ENCODE peak calls at places on chromosomes 3 and 15, in seven cellular contexts. One of them, this sample, is unnamed.

GRCh38 chr3:156978471-156978961 is 152.4 kb downstream of the LEKR1 start:
- DNase-seq in GM13977: peak; percentile 38
- DNase-seq in HTR-8/SVneo: no peak
- DNase-seq in cardiac fibroblast: no peak
- DNase-seq in MV-4-11: peak; percentile 85
- DNase-seq in hepatic stellate cell: no peak
- DNase-seq in GM06990: peak; percentile 78
- DNase-seq in this sample: peak; percentile 22

GRCh38 chr3:2856062-2856792 is 253.9 kb downstream of the IL5RA start:
- DNase-seq in GM06990: no peak
- DNase-seq in GM13977: no peak
- DNase-seq in MV-4-11: no peak
- DNase-seq in hepatic stellate cell: no peak
- DNase-seq in cardiac fibroblast: no peak
- DNase-seq in HTR-8/SVneo: no peak
- DNase-seq in this sample: no peak

GRCh38 chr3:157119369-157119951 is 40.5 kb downstream of the CCNL1 start:
- DNase-seq in MV-4-11: peak; percentile 94
- DNase-seq in hepatic stellate cell: no peak
- DNase-seq in HTR-8/SVneo: no peak
- DNase-seq in GM13977: no peak
- DNase-seq in cardiac fibroblast: no peak
- DNase-seq in GM06990: no peak
- DNase-seq in this sample: no peak

GRCh38 chr3:193963808-193964516 is 172.0 kb upstream of the HES1 start:
- DNase-seq in HTR-8/SVneo: no peak
- DNase-seq in hepatic stellate cell: no peak
- DNase-seq in GM13977: peak; percentile 70
- DNase-seq in cardiac fibroblast: no peak
- DNase-seq in MV-4-11: no peak
- DNase-seq in GM06990: peak; percentile 48
- DNase-seq in this sample: peak; percentile 9

GRCh38 chr3:127461286-127461685 is 129.2 kb downstream of the TPRA1 start:
- DNase-seq in HTR-8/SVneo: no peak
- DNase-seq in MV-4-11: no peak
- DNase-seq in cardiac fibroblast: no peak
- DNase-seq in GM06990: no peak
- DNase-seq in hepatic stellate cell: no peak
- DNase-seq in GM13977: no peak
- DNase-seq in this sample: no peak

GRCh38 chr15:62835351-62835750 is 207.2 kb upstream of the TPM1 start:
- DNase-seq in GM06990: no peak
- DNase-seq in MV-4-11: peak; percentile 10
- DNase-seq in HTR-8/SVneo: no peak
- DNase-seq in hepatic stellate cell: no peak
- DNase-seq in GM13977: no peak
- DNase-seq in cardiac fibroblast: peak; percentile 44
- DNase-seq in this sample: no peak

GRCh38 chr15:83380682-83381081 is 66.5 kb upstream of the SH3GL3 start:
- DNase-seq in GM13977: peak; percentile 85
- DNase-seq in HTR-8/SVneo: peak; percentile 81
- DNase-seq in GM06990: peak; percentile 31
- DNase-seq in cardiac fibroblast: peak; percentile 46
- DNase-seq in MV-4-11: peak; percentile 66
- DNase-seq in hepatic stellate cell: peak; percentile 50
- DNase-seq in this sample: peak; percentile 35

GRCh38 chr3:63508305-63508704 is 144.2 kb upstream of the SNTN start:
- DNase-seq in hepatic stellate cell: no peak
- DNase-seq in GM13977: no peak
- DNase-seq in cardiac fibroblast: peak; percentile 1
- DNase-seq in MV-4-11: no peak
- DNase-seq in GM06990: no peak
- DNase-seq in HTR-8/SVneo: no peak
- DNase-seq in this sample: no peak

GRCh38 chr3:112093180-112093522 is 7.0 kb downstream of the C3orf52 start:
- DNase-seq in GM13977: no peak
- DNase-seq in HTR-8/SVneo: no peak
- DNase-seq in cardiac fibroblast: peak; percentile 33
- DNase-seq in GM06990: no peak
- DNase-seq in hepatic stellate cell: no peak
- DNase-seq in MV-4-11: no peak
- DNase-seq in this sample: no peak

GRCh38 chr3:13879102-13879945 is 547 bp downstream of the WNT7A start:
- DNase-seq in GM13977: peak; percentile 45
- DNase-seq in HTR-8/SVneo: no peak
- DNase-seq in cardiac fibroblast: no peak
- DNase-seq in hepatic stellate cell: no peak
- DNase-seq in GM06990: no peak
- DNase-seq in MV-4-11: no peak
- DNase-seq in this sample: no peak

GRCh38 chr15:38877471-38877870 is 312.9 kb upstream of the RASGRP1 start:
- DNase-seq in GM06990: no peak
- DNase-seq in hepatic stellate cell: no peak
- DNase-seq in HTR-8/SVneo: no peak
- DNase-seq in MV-4-11: no peak
- DNase-seq in GM13977: no peak
- DNase-seq in cardiac fibroblast: no peak
- DNase-seq in this sample: no peak

GRCh38 chr3:51224283-51224682 is 160.8 kb upstream of the MANF start:
- DNase-seq in MV-4-11: no peak
- DNase-seq in cardiac fibroblast: no peak
- DNase-seq in HTR-8/SVneo: no peak
- DNase-seq in GM13977: no peak
- DNase-seq in hepatic stellate cell: no peak
- DNase-seq in GM06990: no peak
- DNase-seq in this sample: no peak

GRCh38 chr15:51089041-51089440 is 5.7 kb downstream of the TNFAIP8L3 start:
- DNase-seq in GM13977: no peak
- DNase-seq in GM06990: no peak
- DNase-seq in MV-4-11: no peak
- DNase-seq in HTR-8/SVneo: no peak
- DNase-seq in cardiac fibroblast: no peak
- DNase-seq in hepatic stellate cell: no peak
- DNase-seq in this sample: no peak

GRCh38 chr15:71708052-71708432 is 102.3 kb upstream of the NR2E3 start:
- DNase-seq in hepatic stellate cell: no peak
- DNase-seq in cardiac fibroblast: no peak
- DNase-seq in HTR-8/SVneo: no peak
- DNase-seq in GM13977: no peak
- DNase-seq in GM06990: no peak
- DNase-seq in MV-4-11: no peak
- DNase-seq in this sample: no peak

GRCh38 chr15:96109820-96110219 is 220.7 kb upstream of the NR2F2 start:
- DNase-seq in cardiac fibroblast: no peak
- DNase-seq in MV-4-11: no peak
- DNase-seq in GM06990: no peak
- DNase-seq in hepatic stellate cell: no peak
- DNase-seq in GM13977: no peak
- DNase-seq in HTR-8/SVneo: no peak
- DNase-seq in this sample: no peak

GRCh38 chr3:4950948-4951347 is 28.3 kb upstream of the BHLHE40 start:
- DNase-seq in GM06990: no peak
- DNase-seq in hepatic stellate cell: no peak
- DNase-seq in HTR-8/SVneo: no peak
- DNase-seq in GM13977: no peak
- DNase-seq in MV-4-11: no peak
- DNase-seq in cardiac fibroblast: no peak
- DNase-seq in this sample: no peak

GRCh38 chr3:52934626-52935530 is 37.5 kb upstream of the STIMATE start:
- DNase-seq in MV-4-11: peak; percentile 30
- DNase-seq in GM06990: peak; percentile 6
- DNase-seq in cardiac fibroblast: peak; percentile 65
- DNase-seq in HTR-8/SVneo: peak; percentile 81
- DNase-seq in GM13977: peak; percentile 57
- DNase-seq in hepatic stellate cell: peak; percentile 67
- DNase-seq in this sample: peak; percentile 8

GRCh38 chr3:3615533-3615932 is 183.7 kb upstream of the LRRN1 start:
- DNase-seq in HTR-8/SVneo: no peak
- DNase-seq in MV-4-11: no peak
- DNase-seq in cardiac fibroblast: no peak
- DNase-seq in GM13977: no peak
- DNase-seq in GM06990: no peak
- DNase-seq in hepatic stellate cell: no peak
- DNase-seq in this sample: no peak

GRCh38 chr3:78875851-78876250 is 891.9 kb downstream of the ROBO1 start:
- DNase-seq in GM06990: no peak
- DNase-seq in hepatic stellate cell: no peak
- DNase-seq in GM13977: no peak
- DNase-seq in MV-4-11: no peak
- DNase-seq in HTR-8/SVneo: no peak
- DNase-seq in cardiac fibroblast: peak; percentile 80
- DNase-seq in this sample: no peak